ENCODE peak calls at places on chromosomes 5 and 9, in four cellular contexts. K, O, W and M are unnamed samples.

GRCh38 chr9:98432960-98433359 is 177.5 kb upstream of the TBC1D2 start:
- DNase-seq in K (no peak), O (no peak), W (no peak), M (no peak)

GRCh38 chr5:68033961-68034581 is 181.5 kb upstream of the PIK3R1 start:
- DNase-seq in K (peak), O (no peak), W (peak), M (no peak)

GRCh38 chr5:56574778-56575177 is 240.6 kb upstream of the MAP3K1 start:
- DNase-seq in K (no peak), O (no peak), W (no peak), M (no peak)

GRCh38 chr5:133942589-133943474 is 25.6 kb downstream of the C5orf15 start:
- DNase-seq in K (no peak), O (no peak), W (peak), M (no peak)

GRCh38 chr5:56080375-56081052 is 85.8 kb upstream of the IL6ST start:
- DNase-seq in K (no peak), O (no peak), W (no peak), M (no peak)

GRCh38 chr9:22469928-22470544 is 23.4 kb downstream of the DMRTA1 start:
- DNase-seq in K (peak), O (no peak), W (no peak), M (no peak)

GRCh38 chr5:12947379-12947778 is 997.1 kb downstream of the DNAH5 start:
- DNase-seq in K (no peak), O (no peak), W (no peak), M (no peak)

GRCh38 chr5:139880416-139881144 is 85.0 kb downstream of the PSD2 start:
- DNase-seq in K (no peak), O (no peak), W (no peak), M (no peak)

GRCh38 chr5:124744170-124744911 is 2.1 kb downstream of the ZNF608 start:
- DNase-seq in K (peak), O (no peak), W (peak), M (no peak)

GRCh38 chr5:116084231-116084630 is 594 bp upstream of the COMMD10 start:
- DNase-seq in K (peak), O (no peak), W (no peak), M (peak)

GRCh38 chr5:171418982-171419662 is at the start of gene FGF18:
- DNase-seq in K (peak), O (peak), W (peak), M (peak)

DNA sequence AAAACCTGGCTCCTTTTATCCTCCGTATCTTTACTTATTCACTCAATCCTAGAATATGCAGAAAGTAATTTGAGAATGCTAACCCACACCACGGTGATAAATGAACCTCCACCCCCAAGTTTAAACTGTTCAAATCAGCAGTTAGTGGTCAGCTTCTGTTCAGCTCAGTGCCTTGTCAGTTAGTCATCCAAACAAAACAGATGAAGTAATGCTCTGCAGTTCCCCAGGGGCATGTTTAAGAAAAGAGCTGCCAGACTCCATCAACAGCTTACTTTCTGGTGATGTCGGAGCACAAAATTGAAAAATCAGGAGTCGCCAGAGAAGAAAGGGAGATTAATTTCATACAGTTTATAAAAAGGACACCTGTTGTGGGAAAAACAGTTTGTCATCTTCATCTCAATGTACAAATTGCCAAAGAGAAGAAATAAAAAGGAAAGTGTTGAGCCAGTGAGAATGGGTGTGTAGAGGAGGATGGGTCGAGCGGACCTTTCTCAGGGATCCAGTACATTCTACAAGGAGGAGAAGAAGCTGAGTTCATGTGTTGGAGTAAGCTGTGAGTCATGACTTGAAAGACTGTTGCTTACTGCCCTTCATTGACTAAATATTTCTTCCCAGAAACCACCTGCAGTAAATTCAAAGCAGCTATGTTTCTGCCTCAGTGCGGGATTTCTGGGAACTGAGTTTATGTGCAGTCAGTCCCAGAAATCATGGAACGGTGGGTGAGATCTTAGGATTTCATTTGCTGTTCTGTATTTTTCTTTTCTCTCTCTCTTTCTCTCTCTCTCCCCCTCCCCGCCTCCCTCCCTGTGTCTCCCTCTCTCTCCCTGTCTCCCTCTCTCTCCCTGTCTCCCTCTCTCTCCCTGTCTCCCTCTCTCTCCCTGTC is 13.7 kb downstream of the TRIO start:
- DNase-seq in K (peak), O (no peak), W (no peak), M (no peak)
- H3K4me3 ChIP-seq in K (peak), O (no peak), W (peak), M (no peak)

GRCh38 chr5:39021413-39021812 is 52.8 kb downstream of the RICTOR start:
- DNase-seq in K (no peak), O (no peak), W (no peak), M (no peak)

GRCh38 chr5:39017504-39017903 is 56.7 kb downstream of the RICTOR start:
- DNase-seq in K (no peak), O (no peak), W (no peak), M (no peak)

GRCh38 chr5:39016587-39017275 is 57.5 kb downstream of the RICTOR start:
- DNase-seq in K (peak), O (no peak), W (no peak), M (no peak)

GRCh38 chr5:39020465-39020864 is 53.7 kb downstream of the RICTOR start:
- DNase-seq in K (no peak), O (no peak), W (no peak), M (no peak)

DNA sequence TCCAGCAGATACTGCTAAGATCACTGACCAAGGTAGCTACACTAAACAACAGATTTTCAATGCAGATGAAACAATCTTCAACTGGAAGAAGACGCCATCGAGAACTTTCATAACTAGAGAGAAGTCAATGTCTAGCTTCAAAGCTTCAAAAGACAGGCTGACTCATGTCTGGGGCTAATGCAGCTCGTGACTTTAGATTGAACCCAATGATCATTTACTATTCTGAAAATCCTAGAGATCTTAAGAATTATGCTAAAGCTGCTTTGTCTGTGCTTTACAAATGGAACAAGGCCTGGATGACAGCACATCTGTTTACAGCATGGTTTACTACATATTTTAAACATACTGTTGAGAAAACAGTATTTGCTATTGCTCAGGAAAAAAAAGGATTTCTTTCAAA is 55.0 kb downstream of the RICTOR start:
- DNase-seq in K (peak), O (no peak), W (no peak), M (no peak)
- H3K27ac ChIP-seq in K (no peak), O (no peak), W (no peak), M (no peak)

DNA sequence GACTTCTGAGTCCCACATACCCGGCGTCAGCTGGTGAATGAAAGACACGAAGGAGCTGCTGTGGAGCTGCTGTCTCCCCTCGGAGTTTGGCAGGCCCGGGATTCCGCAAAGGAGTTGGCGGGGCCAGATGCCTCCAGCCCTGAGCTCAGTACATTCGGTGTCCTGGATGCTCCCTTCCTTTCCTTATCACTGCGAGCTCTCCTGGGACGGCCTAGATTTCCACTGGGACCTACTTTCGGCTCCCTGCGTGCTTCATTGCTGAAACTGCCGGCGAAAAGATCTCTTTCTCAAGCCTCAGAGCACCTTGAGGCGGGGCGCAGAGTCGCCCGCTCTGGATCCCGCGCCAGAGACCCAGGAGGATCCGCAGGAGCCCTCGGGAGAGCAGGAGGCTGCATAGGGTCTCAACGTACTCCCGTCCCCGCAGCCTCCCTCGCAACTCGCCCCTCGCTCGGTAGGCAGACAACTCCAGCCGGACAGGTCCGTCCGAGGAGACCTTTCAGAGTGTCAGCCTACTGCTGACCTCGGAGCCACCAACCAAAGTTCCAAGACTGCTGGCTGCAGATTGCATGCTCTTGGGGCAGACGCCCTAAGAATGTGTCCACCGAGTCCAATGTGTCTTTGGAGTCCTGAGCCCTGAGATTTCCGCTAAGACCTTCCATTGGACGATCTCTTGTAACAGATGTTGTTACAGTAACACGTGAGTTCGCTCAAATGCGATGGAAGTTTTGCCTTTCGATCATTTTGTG is 6.1 kb downstream of the ANXA2R start:
- DNase-seq in K (peak), O (no peak), W (no peak), M (no peak)
- H3K4me3 ChIP-seq in K (peak), O (no peak), W (no peak), M (no peak)

GRCh38 chr5:61408476-61409168 is 76.6 kb downstream of the ZSWIM6 start:
- DNase-seq in K (peak), O (peak), W (peak), M (peak)
- H3K27ac ChIP-seq in K (peak), O (peak), W (peak), M (no peak)

GRCh38 chr5:130024006-130024405 is 119.7 kb downstream of the CHSY3 start:
- DNase-seq in K (no peak), O (no peak), W (no peak), M (no peak)
- H3K4me3 ChIP-seq in K (no peak), O (no peak), W (no peak), M (no peak)

GRCh38 chr9:124015091-124015660 is 3.6 kb downstream of the LHX2 start:
- DNase-seq in K (no peak), O (no peak), W (peak), M (no peak)
- H3K27ac ChIP-seq in K (no peak), O (no peak), W (no peak), M (no peak)

GRCh38 chr5:10099548-10099947 is 150.1 kb downstream of the ATPSCKMT start:
- DNase-seq in K (no peak), O (no peak), W (no peak), M (no peak)
- H3K4me3 ChIP-seq in K (no peak), O (no peak), W (no peak), M (no peak)